ENCODE peak calls at places on chromosomes 11 and 22, in ten cellular contexts. X, L, Q, G, O, B, P, T, J and I are unnamed samples.
A peak's percentile ranks its signal among the peaks of the same experiment; 100 is the strongest.

GRCh38 chr22:47367993-47368945 is 605.8 kb downstream of the TBC1D22A start:
- DNase-seq in X (no peak), T (no peak), P (no peak), O (peak; percentile 27), Q (peak; percentile 48), G (no peak), B (no peak), L (no peak), J (no peak), I (no peak)

GRCh38 chr11:62856333-62856910 is 17.0 kb upstream of the WDR74 start:
- DNase-seq in G (peak; percentile 41), T (no peak), O (no peak), L (no peak), J (no peak), B (no peak), Q (peak; percentile 47), P (peak; percentile 47), X (no peak), I (no peak)

GRCh38 chr11:71914617-71915189 is 13.7 kb downstream of the XNDC1N start:
- DNase-seq in O (no peak), J (no peak), P (no peak), G (no peak), Q (no peak), L (no peak), B (no peak), X (no peak), T (no peak), I (no peak)

GRCh38 chr22:24157783-24158170 is 23.5 kb upstream of the SUSD2 start:
- DNase-seq in T (no peak), L (no peak), G (no peak), Q (peak; percentile 86), X (no peak), B (no peak), J (no peak), P (peak; percentile 9), O (no peak), I (no peak)

GRCh38 chr11:61256710-61257482 is 15.9 kb downstream of the PGA5 start:
- DNase-seq in T (no peak), O (no peak), J (no peak), Q (no peak), P (no peak), B (no peak), X (no peak), L (no peak), G (no peak), I (no peak)

GRCh38 chr11:123799438-123799837 is 6.7 kb downstream of the OR6M1 start:
- DNase-seq in O (no peak), P (no peak), X (no peak), Q (no peak), J (no peak), G (no peak), L (no peak), B (no peak), T (no peak), I (no peak)

GRCh38 chr11:68327586-68328370 is 15.4 kb downstream of the LRP5 start:
- DNase-seq in Q (no peak), L (no peak), B (no peak), G (no peak), J (no peak), O (no peak), P (no peak), T (no peak), X (no peak), I (no peak)

GRCh38 chr11:67732045-67732787 is 57.8 kb upstream of the ALDH3B2 start:
- DNase-seq in X (no peak), T (peak; percentile 62), O (peak; percentile 74), J (no peak), L (no peak), B (peak; percentile 18), Q (no peak), G (peak; percentile 76), P (no peak), I (peak; percentile 58)

GRCh38 chr11:117815262-117815803 is 9.2 kb downstream of the FXYD2 start:
- DNase-seq in X (no peak), L (no peak), O (no peak), G (peak; percentile 83), T (no peak), B (no peak), J (no peak), Q (peak; percentile 94), P (peak; percentile 94), I (no peak)

GRCh38 chr11:61158691-61159381 is 2.4 kb downstream of the VPS37C start:
- DNase-seq in J (no peak), Q (no peak), O (no peak), B (no peak), P (peak; percentile 43), T (no peak), L (no peak), X (peak; percentile 30), G (no peak), I (no peak)

GRCh38 chr11:132402056-132402684 is 1031.8 kb downstream of the NTM start:
- DNase-seq in L (no peak), B (peak; percentile 8), G (no peak), Q (no peak), P (peak; percentile 82), J (no peak), X (no peak), O (no peak), T (no peak), I (no peak)

DNA sequence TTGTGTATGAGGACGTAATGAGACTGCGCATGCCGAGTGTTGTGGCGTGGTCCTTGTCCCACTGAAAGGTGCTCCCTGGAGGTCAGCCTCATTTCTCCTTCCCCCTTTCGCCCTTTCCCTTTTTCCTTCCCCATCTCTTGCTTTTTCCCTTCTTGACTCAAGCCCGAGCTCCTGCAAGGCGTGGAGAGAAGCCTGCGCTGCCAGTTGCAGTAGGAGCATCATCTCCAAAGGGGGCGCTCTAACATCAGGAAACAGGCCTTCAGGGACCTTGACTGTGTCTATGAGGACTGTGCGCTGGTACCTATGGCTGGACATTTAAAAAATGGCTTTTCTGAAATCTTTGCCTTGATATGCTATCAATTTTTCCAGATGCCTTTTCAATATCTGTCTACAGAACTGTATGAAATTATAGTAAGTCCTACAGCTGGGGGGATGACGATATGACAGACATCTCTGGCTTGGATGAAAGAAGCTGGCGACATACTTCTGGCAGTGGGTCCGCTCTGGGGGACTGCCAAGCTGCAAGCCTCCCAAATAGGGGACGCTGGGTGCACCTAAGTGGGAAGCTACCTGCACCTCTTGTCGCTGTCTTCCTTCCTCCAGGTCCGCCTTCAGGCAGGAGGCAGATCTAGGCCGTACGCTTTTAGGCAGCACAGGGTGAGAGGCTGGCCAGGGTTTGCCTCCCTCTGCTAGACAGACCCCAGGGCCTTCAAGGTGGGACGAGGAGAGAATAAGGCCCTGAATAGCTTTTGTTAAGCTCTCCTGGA is 96.5 kb downstream of the NXPE2 start:
- DNase-seq in P (peak; percentile 42), B (no peak), G (peak; percentile 40), L (no peak), J (no peak), X (no peak), T (peak; percentile 74), Q (no peak), O (no peak), I (no peak)
- TF ChIP-seq CTCF in P (peak; percentile 57), B (peak; percentile 19), G (peak; percentile 81), L (peak; percentile 68), J (peak; percentile 58), X (no peak), T (peak; percentile 98), Q (no peak), O (no peak), I (peak; percentile 99)

GRCh38 chr11:73469401-73469800 is 93.2 kb downstream of the RELT start:
- DNase-seq in J (no peak), T (no peak), X (no peak), Q (no peak), B (no peak), P (no peak), O (no peak), G (no peak), L (no peak), I (no peak)
- TF ChIP-seq CTCF in J (no peak), T (no peak), X (no peak), Q (no peak), B (no peak), P (no peak), O (no peak), G (no peak), L (no peak), I (no peak)

GRCh38 chr22:44703269-44703870 is 1.4 kb downstream of the PRR5 start:
- DNase-seq in G (no peak), Q (no peak), X (no peak), B (no peak), L (no peak), O (peak; percentile 55), J (no peak), P (no peak), T (no peak), I (no peak)
- TF ChIP-seq CTCF in G (no peak), Q (no peak), X (no peak), B (no peak), L (no peak), O (no peak), J (no peak), P (no peak), T (no peak), I (no peak)

GRCh38 chr11:75349540-75350116 is 1.8 kb downstream of the ARRB1 start:
- DNase-seq in G (no peak), P (no peak), T (no peak), J (no peak), Q (peak; percentile 83), B (no peak), X (peak; percentile 72), L (peak; percentile 76), O (peak; percentile 56), I (no peak)

GRCh38 chr11:75352417-75353206 is 1.2 kb upstream of the ARRB1 start:
- DNase-seq in G (no peak), X (peak; percentile 82), L (peak; percentile 88), T (no peak), J (no peak), O (peak; percentile 73), P (peak; percentile 42), B (no peak), Q (peak; percentile 93), I (no peak)

GRCh38 chr11:75350743-75351540 is 519 bp downstream of the ARRB1 start:
- DNase-seq in G (no peak), L (peak; percentile 84), B (no peak), J (no peak), Q (peak; percentile 87), O (peak; percentile 89), X (peak; percentile 91), P (no peak), T (peak; percentile 72), I (no peak)

GRCh38 chr11:75350122-75350742 is 1.2 kb downstream of the ARRB1 start:
- DNase-seq in G (no peak), J (no peak), X (no peak), Q (peak; percentile 44), B (no peak), P (no peak), O (peak; percentile 20), L (no peak), T (no peak), I (no peak)

DNA sequence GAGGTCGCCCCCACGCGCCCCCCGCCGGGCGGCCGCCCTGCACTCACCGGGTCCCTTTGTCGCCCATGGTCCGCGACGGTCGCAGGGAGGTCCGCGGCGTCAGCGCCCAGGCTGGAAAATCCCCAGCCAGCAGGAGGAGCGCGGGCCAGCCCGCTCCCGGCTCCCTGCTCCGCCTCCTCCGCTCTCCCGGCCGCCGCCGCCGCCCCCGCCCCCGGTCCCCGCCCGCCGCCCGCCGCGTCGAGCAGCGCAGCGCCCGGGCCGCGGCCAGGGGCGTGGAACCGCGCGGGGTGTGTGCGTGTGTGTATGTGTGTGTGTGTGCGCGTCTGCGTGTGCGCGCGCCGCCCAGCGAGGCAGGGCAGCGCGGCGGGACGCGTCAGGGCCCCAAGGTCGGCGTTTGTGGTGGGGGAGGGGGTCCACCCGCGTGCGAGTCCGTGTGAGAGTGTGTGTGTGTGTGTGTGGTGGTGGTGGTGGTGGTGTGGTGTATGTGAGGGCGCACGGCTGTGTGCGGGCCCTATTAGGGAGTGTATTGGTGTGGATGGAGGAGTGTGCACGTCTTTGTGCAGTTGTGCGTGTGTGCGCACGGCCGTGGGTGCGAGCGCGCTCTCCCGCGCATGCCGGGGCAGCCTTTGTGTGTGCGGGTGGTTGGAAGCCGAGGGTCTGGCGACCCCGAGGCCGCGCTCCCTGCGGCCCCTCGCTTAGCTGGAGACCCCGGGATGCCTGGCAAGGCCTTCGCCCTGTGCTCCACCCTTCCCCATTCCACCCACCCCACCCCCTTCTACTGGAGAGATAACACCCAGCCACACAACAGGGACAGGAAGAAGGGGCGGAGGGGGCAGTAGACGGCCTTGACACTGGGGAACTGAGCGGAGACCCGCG is at the start of gene ARRB1:
- DNase-seq in P (peak; percentile 49), T (peak; percentile 86), O (peak; percentile 86), L (peak; percentile 91), X (peak; percentile 82), G (no peak), Q (peak; percentile 89), J (no peak), B (peak; percentile 50), I (peak; percentile 88)
- TF ChIP-seq CTCF in P (no peak), T (peak; percentile 34), O (no peak), L (no peak), X (no peak), G (no peak), Q (peak; percentile 45), J (no peak), B (no peak), I (no peak)